ENCODE peak calls at places on chromosomes 4 and X, in seven cellular contexts. Q is GM23248, X is neural progenitor cell, P is K562, G is MM.1S, K is HepG2, C is fibroblast of lung. W is an unnamed sample.

GRCh38 chr4:102514298-102514964 is 13.3 kb downstream of the NFKB1 start:
- DNase-seq in Q (no peak), X (no peak), P (no peak), G (no peak), K (peak), C (no peak), W (no peak)

GRCh38 chr4:115803825-115804224 is 690.4 kb upstream of the NDST4 start:
- DNase-seq in Q (no peak), X (no peak), P (no peak), G (no peak), K (no peak), C (no peak), W (no peak)

GRCh38 chr4:26175016-26175786 is 145.6 kb upstream of the RBPJ start:
- DNase-seq in Q (no peak), X (no peak), P (no peak), G (no peak), K (no peak), C (no peak), W (no peak)

GRCh38 chrX:134745636-134746378 is 87.5 kb upstream of the PLAC1 start:
- DNase-seq in Q (no peak), X (no peak), P (no peak), G (no peak), K (no peak), C (no peak), W (no peak)

GRCh38 chrX:21479695-21480280 is 105.6 kb downstream of the CNKSR2 start:
- DNase-seq in Q (peak), X (peak), P (no peak), G (peak), K (peak), C (peak), W (peak)

GRCh38 chr4:93346840-93347239 is 481.7 kb upstream of the ATOH1 start:
- DNase-seq in Q (no peak), X (peak), P (no peak), G (no peak), K (no peak), C (no peak), W (no peak)

GRCh38 chr4:123836919-123837605 is 440.5 kb downstream of the SPRY1 start:
- DNase-seq in Q (peak), X (no peak), P (no peak), G (peak), K (no peak), C (peak), W (peak)

GRCh38 chr4:38503689-38504395 is 160.2 kb upstream of the KLF3 start:
- DNase-seq in Q (no peak), X (no peak), P (no peak), G (no peak), K (no peak), C (no peak), W (no peak)

GRCh38 chr4:66376921-66377320 is 706.6 kb upstream of the EPHA5 start:
- DNase-seq in Q (no peak), X (no peak), P (no peak), G (no peak), K (no peak), C (no peak), W (no peak)

GRCh38 chrX:150761176-150761818 is 68.1 kb downstream of the MTMR1 start:
- DNase-seq in Q (no peak), X (no peak), P (no peak), G (no peak), K (no peak), C (no peak), W (no peak)

GRCh38 chrX:116480059-116480458 is 17.3 kb upstream of the CT83 start:
- DNase-seq in Q (no peak), X (no peak), P (no peak), G (no peak), K (no peak), C (no peak), W (no peak)

GRCh38 chr4:81166431-81166830 is 48.6 kb downstream of the PRKG2 start:
- DNase-seq in Q (peak), X (no peak), P (no peak), G (no peak), K (no peak), C (peak), W (peak)

GRCh38 chrX:11103751-11104150 is 7.4 kb upstream of the HCCS start:
- DNase-seq in Q (peak), X (no peak), P (no peak), G (no peak), K (no peak), C (no peak), W (no peak)

GRCh38 chr4:100184787-100185186 is 5.5 kb downstream of the DDIT4L start:
- DNase-seq in Q (no peak), X (no peak), P (no peak), G (no peak), K (no peak), C (no peak), W (no peak)

GRCh38 chr4:100188829-100189228 is 1.4 kb downstream of the DDIT4L start:
- DNase-seq in Q (no peak), X (no peak), P (no peak), G (peak), K (no peak), C (no peak), W (no peak)

GRCh38 chr4:100187781-100188180 is 2.5 kb downstream of the DDIT4L start:
- DNase-seq in Q (no peak), X (no peak), P (no peak), G (no peak), K (no peak), C (no peak), W (no peak)

GRCh38 chr4:100190643-100191600 is 654 bp upstream of the DDIT4L start:
- DNase-seq in Q (peak), X (peak), P (no peak), G (no peak), K (no peak), C (peak), W (no peak)

GRCh38 chr4:100189820-100190642 is at the start of gene DDIT4L:
- DNase-seq in Q (peak), X (peak), P (peak), G (no peak), K (no peak), C (peak), W (peak)
- TF ChIP-seq EZH2 in Q (no peak), X (no peak), P (no peak), G (no peak), K (no peak), C (no peak), W (no peak)

GRCh38 chrX:48076343-48076742 is 4.9 kb upstream of the ZNF630 start:
- DNase-seq in Q (no peak), X (no peak), P (no peak), G (no peak), K (no peak), C (no peak), W (no peak)
- H3K4me2 ChIP-seq in Q (no peak), X (no peak), P (no peak), G (no peak), K (no peak), C (no peak), W (no peak)

GRCh38 chr4:4867745-4868505 is 8.5 kb downstream of the MSX1 start:
- DNase-seq in Q (no peak), X (peak), P (no peak), G (no peak), K (no peak), C (no peak), W (no peak)

GRCh38 chr4:4869380-4869723 is 9.9 kb downstream of the MSX1 start:
- DNase-seq in Q (no peak), X (peak), P (no peak), G (no peak), K (no peak), C (no peak), W (no peak)

GRCh38 chr4:4869731-4870483 is 10.4 kb downstream of the MSX1 start:
- DNase-seq in Q (peak), X (peak), P (no peak), G (no peak), K (no peak), C (no peak), W (no peak)

GRCh38 chr4:4866833-4867744 is 7.6 kb downstream of the MSX1 start:
- DNase-seq in Q (no peak), X (peak), P (peak), G (no peak), K (no peak), C (no peak), W (no peak)

DNA sequence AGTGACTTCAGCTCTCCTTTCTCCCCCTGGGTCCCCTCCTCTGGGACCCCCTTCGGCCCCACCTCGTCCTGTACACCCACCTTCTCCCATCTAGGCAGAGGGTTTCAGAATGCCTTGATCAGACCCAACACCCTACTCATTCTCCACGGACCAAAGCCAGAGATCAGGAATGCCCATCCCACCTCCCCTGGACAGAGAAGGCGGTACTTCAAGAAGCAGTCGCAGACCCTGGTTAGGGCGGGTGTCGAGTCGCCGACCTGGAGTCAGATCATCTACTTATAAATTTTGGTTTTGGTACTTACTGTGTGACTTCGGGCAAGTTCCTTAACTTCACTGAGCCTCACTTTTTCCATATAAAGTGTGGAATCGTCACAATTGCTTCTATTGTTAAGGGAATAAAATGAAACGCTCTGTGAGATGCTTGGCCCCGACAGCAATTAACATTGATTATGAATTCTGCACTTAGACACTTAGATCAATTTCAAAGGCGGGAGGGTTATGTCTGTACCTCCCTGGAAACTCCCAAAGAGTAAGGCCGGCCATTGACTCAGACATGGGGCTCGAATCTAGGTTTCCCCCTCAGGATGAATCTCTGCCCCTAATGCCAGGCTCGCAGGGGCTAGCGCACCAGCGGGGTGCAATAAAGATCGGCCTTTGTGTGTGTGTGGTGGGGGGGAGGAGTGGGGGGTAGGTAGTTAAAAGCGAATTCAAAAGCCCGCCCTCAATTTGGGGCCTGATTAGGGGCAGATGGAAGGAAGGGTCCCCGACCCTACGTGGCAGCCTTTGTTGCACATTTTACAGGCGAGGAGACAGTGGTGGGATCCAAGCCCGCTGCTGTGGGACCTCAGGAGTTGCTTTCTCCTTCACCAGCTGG is 9.3 kb downstream of the MSX1 start:
- DNase-seq in Q (no peak), X (peak), P (no peak), G (no peak), K (no peak), C (no peak), W (no peak)
- TF ChIP-seq EZH2 in Q (no peak), X (peak), P (no peak), G (no peak), K (no peak), C (peak), W (peak)

GRCh38 chr4:53558981-53559620 is 32.2 kb downstream of the LNX1 start:
- DNase-seq in Q (peak), X (no peak), P (no peak), G (no peak), K (no peak), C (peak), W (peak)
- H3K4me2 ChIP-seq in Q (peak), X (no peak), P (no peak), G (no peak), K (no peak), C (no peak), W (peak)

W was measured in astrocyte.